ENCODE peak calls at places on chromosomes 16 and 17, in nine cellular contexts. H is heart right ventricle; B is T-helper 17 cell; J is NCI-H460; W is effector CD4-positive, alpha-beta T cell; I is HEK293T; L is iris pigment epithelial cell; U is dermis microvascular lymphatic vessel endothelial cell; P is GM23338. S is an unnamed sample.
A peak's percentile ranks its signal among the peaks of the same experiment; 100 is the strongest.

GRCh38 chr17:79531191-79531590 is 79.7 kb downstream of the RBFOX3 start:
- DNase-seq in L (no peak), W (no peak), I (no peak), B (no peak), J (no peak), U (no peak), P (no peak), H (no peak), S (no peak)

GRCh38 chr16:48003226-48003907 is 152.4 kb downstream of the ABCC12 start:
- DNase-seq in H (no peak), L (no peak), P (peak; percentile 58), I (no peak), W (no peak), J (no peak), U (no peak), B (no peak), S (no peak)

GRCh38 chr16:86347090-86347489 is 163.2 kb upstream of the FOXF1 start:
- DNase-seq in H (no peak), J (no peak), P (no peak), L (peak; percentile 9), B (no peak), U (no peak), W (no peak), I (no peak), S (no peak)

GRCh38 chr17:41691031-41691777 is 2.5 kb downstream of the EIF1 start:
- DNase-seq in L (no peak), J (no peak), I (no peak), H (no peak), U (no peak), B (peak; percentile 21), P (no peak), W (no peak), S (no peak)

GRCh38 chr16:53713403-53714013 is 9.6 kb downstream of the FTO start:
- DNase-seq in H (no peak), P (no peak), L (peak; percentile 76), J (no peak), B (no peak), W (no peak), I (no peak), U (no peak), S (no peak)

GRCh38 chr16:89557230-89557935 is 3.1 kb upstream of the RPL13 start:
- DNase-seq in U (peak; percentile 88), P (peak; percentile 95), B (peak; percentile 82), W (peak; percentile 73), H (peak; percentile 85), J (peak; percentile 68), I (peak; percentile 78), L (peak; percentile 79), S (peak; percentile 97)

GRCh38 chr16:57196276-57196675 is 10.1 kb downstream of the RSPRY1 start:
- DNase-seq in H (no peak), I (no peak), L (no peak), B (no peak), U (no peak), W (no peak), J (no peak), P (no peak), S (no peak)

GRCh38 chr17:78745407-78746088 is 36.5 kb downstream of the CYTH1 start:
- DNase-seq in H (no peak), I (no peak), L (peak; percentile 47), P (peak; percentile 80), U (peak; percentile 56), W (peak; percentile 55), J (no peak), B (peak; percentile 44), S (no peak)

GRCh38 chr17:72143245-72143644 is 22.4 kb downstream of the SOX9 start:
- DNase-seq in L (no peak), U (no peak), B (no peak), P (no peak), W (no peak), I (no peak), J (no peak), H (no peak), S (no peak)

GRCh38 chr17:34979650-34980352 is 511 bp upstream of the LIG3 start:
- DNase-seq in L (peak; percentile 46), U (no peak), I (no peak), H (no peak), W (no peak), B (no peak), J (no peak), P (peak; percentile 33), S (no peak)

GRCh38 chr16:88628512-88628974 is 9.8 kb upstream of the IL17C start:
- DNase-seq in W (no peak), I (peak; percentile 68), U (peak; percentile 46), L (peak; percentile 21), B (no peak), H (peak; percentile 73), P (peak; percentile 92), J (no peak), S (peak; percentile 96)

GRCh38 chr16:46607529-46607928 is 13.7 kb downstream of the SHCBP1 start:
- DNase-seq in I (no peak), L (peak; percentile 74), W (no peak), P (peak; percentile 26), H (no peak), B (no peak), U (peak; percentile 77), J (peak; percentile 62), S (no peak)

GRCh38 chr16:66958857-66959644 is 2.0 kb upstream of the CES3 start:
- DNase-seq in P (no peak), I (no peak), U (no peak), W (no peak), J (no peak), B (no peak), L (no peak), H (no peak), S (no peak)

GRCh38 chr16:30983289-30983889 is 1.6 kb upstream of the HSD3B7 start:
- DNase-seq in I (no peak), U (no peak), B (no peak), L (no peak), J (no peak), W (no peak), P (no peak), H (no peak), S (no peak)

GRCh38 chr16:2235695-2236361 is 416 bp upstream of the DNASE1L2 start:
- DNase-seq in L (no peak), J (no peak), H (no peak), I (no peak), U (no peak), B (no peak), W (no peak), P (no peak), S (no peak)

GRCh38 chr17:69525920-69526841 is 111.7 kb downstream of the MAP2K6 start:
- DNase-seq in I (peak; percentile 69), J (peak; percentile 62), W (no peak), H (no peak), L (peak; percentile 70), U (peak; percentile 78), B (no peak), P (peak; percentile 82), S (peak; percentile 14)

GRCh38 chr16:81515721-81516120 is 71.1 kb downstream of the CMIP start:
- DNase-seq in J (no peak), W (no peak), H (no peak), B (no peak), U (no peak), P (no peak), L (no peak), I (no peak), S (no peak)

GRCh38 chr16:85746431-85747227 is 4.3 kb downstream of the C16orf74 start:
- DNase-seq in I (no peak), J (no peak), P (no peak), B (no peak), W (no peak), L (peak; percentile 38), U (no peak), H (no peak), S (no peak)

GRCh38 chr17:16516594-16517018 is 24.6 kb upstream of the LRRC75A start:
- DNase-seq in I (peak; percentile 52), J (no peak), B (no peak), W (no peak), U (peak; percentile 62), L (peak; percentile 65), P (no peak), H (no peak), S (no peak)

GRCh38 chr16:782263-782662 is 5.9 kb downstream of the RPUSD1 start:
- DNase-seq in B (no peak), U (no peak), J (no peak), H (no peak), W (no peak), I (no peak), L (no peak), P (no peak), S (no peak)

GRCh38 chr16:87809150-87809902 is 43.5 kb upstream of the KLHDC4 start:
- DNase-seq in L (no peak), B (no peak), H (no peak), I (no peak), J (no peak), P (no peak), U (peak; percentile 54), W (no peak), S (no peak)

GRCh38 chr17:17680477-17681186 is 626 bp upstream of the RAI1 start:
- DNase-seq in P (no peak), I (no peak), L (no peak), W (no peak), H (no peak), J (no peak), U (no peak), B (no peak), S (no peak)

GRCh38 chr16:24204150-24204665 is 51.9 kb upstream of the CACNG3 start:
- DNase-seq in I (no peak), U (no peak), B (no peak), P (no peak), H (no peak), W (no peak), J (no peak), L (no peak), S (no peak)

GRCh38 chr16:4936991-4937781 is at the start of gene PPL:
- DNase-seq in H (peak; percentile 68), I (no peak), P (peak; percentile 98), J (no peak), B (no peak), W (no peak), U (peak; percentile 38), L (no peak), S (peak; percentile 72)

GRCh38 chr17:77510133-77510796 is 369.5 kb downstream of the SEC14L1 start:
- DNase-seq in P (no peak), H (no peak), L (no peak), W (no peak), I (no peak), U (no peak), J (no peak), B (no peak), S (no peak)

GRCh38 chr17:2062571-2063183 is 7.8 kb downstream of the HIC1 start:
- DNase-seq in B (no peak), I (no peak), H (no peak), L (peak; percentile 59), W (no peak), P (peak; percentile 45), J (no peak), U (peak; percentile 68), S (no peak)

GRCh38 chr16:81693467-81694303 is 85.4 kb upstream of the PLCG2 start:
- DNase-seq in L (no peak), P (no peak), H (no peak), B (no peak), J (no peak), U (peak; percentile 68), W (no peak), I (no peak), S (no peak)

GRCh38 chr16:89841275-89841674 is 13.0 kb downstream of the SPIRE2 start:
- DNase-seq in L (no peak), I (no peak), H (no peak), B (peak; percentile 28), P (no peak), J (no peak), U (no peak), W (no peak), S (no peak)

GRCh38 chr17:11144358-11145233 is 96.4 kb upstream of the SHISA6 start:
- DNase-seq in J (peak; percentile 40), W (no peak), U (peak; percentile 1), L (peak; percentile 15), P (peak; percentile 18), H (no peak), I (peak; percentile 35), B (no peak), S (peak; percentile 12)

GRCh38 chr16:75043175-75043937 is 44.5 kb downstream of the ZNRF1 start:
- DNase-seq in W (no peak), B (no peak), P (no peak), L (no peak), H (no peak), I (no peak), U (peak; percentile 31), J (no peak), S (no peak)

GRCh38 chr17:62727916-62728672 is 80.0 kb downstream of the MARCHF10 start:
- DNase-seq in B (no peak), J (no peak), U (peak; percentile 36), I (no peak), L (no peak), W (no peak), H (no peak), P (peak; percentile 44), S (no peak)

S was measured in HuH-7.5.